ENCODE peak calls at places on chromosomes 2 and 18, in six cellular contexts. J is cardiac muscle cell, R is AG09309, S is right atrium auricular region, C is GM13977, P is cardiac fibroblast. M is an unnamed sample.

GRCh38 chr2:124804014-124804940 is 779.2 kb downstream of the CNTNAP5 start:
- DNase-seq in C (peak; percentile 34), P (peak; percentile 53), R (no peak), J (peak; percentile 73), S (no peak), M (no peak)

GRCh38 chr2:69012310-69013122 is 463 bp upstream of the ANTXR1 start:
- DNase-seq in P (no peak), J (peak; percentile 75), S (peak; percentile 72), C (peak; percentile 57), R (no peak), M (peak; percentile 90)

GRCh38 chr2:86194751-86195054 is 559 bp downstream of the IMMT start:
- DNase-seq in R (no peak), C (no peak), P (no peak), S (no peak), J (peak; percentile 97), M (no peak)

GRCh38 chr2:179861777-179862117 is 335 bp upstream of the ZNF385B start:
- DNase-seq in J (peak; percentile 32), R (no peak), C (no peak), S (no peak), P (peak; percentile 17), M (no peak)

GRCh38 chr18:45175505-45175904 is 439.8 kb upstream of the SLC14A2 start:
- DNase-seq in S (no peak), J (peak; percentile 40), R (no peak), P (no peak), C (no peak), M (no peak)

GRCh38 chr2:172693037-172693436 is 42.6 kb upstream of the RAPGEF4 start:
- DNase-seq in P (peak; percentile 96), S (peak; percentile 64), R (peak; percentile 98), C (no peak), J (no peak), M (peak; percentile 85)

GRCh38 chr18:44895176-44895798 is 214.6 kb downstream of the SETBP1 start:
- DNase-seq in S (no peak), R (peak; percentile 25), P (peak; percentile 70), C (peak; percentile 9), J (no peak), M (no peak)

GRCh38 chr2:9558948-9559381 is 3.3 kb upstream of the ADAM17 start:
- DNase-seq in P (peak; percentile 94), R (peak; percentile 93), S (no peak), J (no peak), C (no peak), M (no peak)

GRCh38 chr18:28837100-28837499 is 660.2 kb upstream of the CDH2 start:
- DNase-seq in P (no peak), R (no peak), C (no peak), S (no peak), J (no peak), M (no peak)

GRCh38 chr2:26346454-26347053 is at the start of gene ADGRF3:
- DNase-seq in C (peak; percentile 31), S (peak; percentile 66), R (no peak), P (peak; percentile 35), J (peak; percentile 68), M (no peak)

GRCh38 chr2:28949617-28950305 is 31.3 kb upstream of the TOGARAM2 start:
- DNase-seq in C (no peak), R (no peak), P (no peak), J (no peak), S (no peak), M (no peak)

GRCh38 chr2:108825736-108826135 is 39.2 kb downstream of the CCDC138 start:
- DNase-seq in J (no peak), R (no peak), P (peak; percentile 18), S (no peak), C (no peak), M (no peak)

GRCh38 chr2:219278655-219279150 is 463 bp upstream of the DNAJB2 start:
- DNase-seq in P (no peak), S (no peak), R (no peak), J (no peak), C (peak; percentile 43), M (no peak)

GRCh38 chr2:152466041-152466440 is 131.1 kb downstream of the FMNL2 start:
- DNase-seq in R (no peak), P (peak; percentile 44), J (no peak), C (no peak), S (no peak), M (no peak)
- TF ChIP-seq CTCF in R (no peak), P (no peak), J (no peak), C (no peak), S (no peak), M (no peak)

DNA sequence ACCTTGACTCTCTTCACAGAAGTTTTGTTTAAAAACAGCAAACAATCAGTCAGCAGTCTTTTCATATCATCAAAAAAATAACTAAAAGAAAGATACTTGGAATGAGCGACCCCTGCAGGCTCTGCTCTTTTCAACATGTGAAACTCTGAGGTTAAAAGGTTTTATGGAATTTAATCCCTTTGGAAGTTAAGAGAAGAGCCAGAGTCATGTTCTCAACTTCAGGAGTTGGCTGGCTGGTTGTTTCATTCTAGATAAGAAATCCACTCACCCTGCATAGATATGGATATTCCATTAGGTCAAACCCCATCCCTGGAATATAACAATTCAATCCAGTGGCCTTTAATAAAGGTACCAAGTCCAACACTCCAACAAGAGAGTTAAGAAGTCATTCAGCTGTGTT is 115.6 kb upstream of the RMDN2 start:
- DNase-seq in R (no peak), C (no peak), P (peak; percentile 73), J (peak; percentile 46), S (no peak), M (no peak)
- TF ChIP-seq CTCF in R (peak; percentile 62), C (peak; percentile 17), P (peak; percentile 65), J (peak; percentile 70), S (peak; percentile 37), M (peak; percentile 64)

GRCh38 chr18:57135705-57136104 is 11.2 kb upstream of the BOD1L2 start:
- DNase-seq in R (no peak), S (no peak), C (no peak), J (no peak), P (no peak), M (no peak)
- TF ChIP-seq CTCF in R (peak; percentile 12), S (no peak), C (no peak), J (no peak), P (peak; percentile 24), M (no peak)

GRCh38 chr2:166417669-166418068 is 41.9 kb upstream of the SCN9A start:
- DNase-seq in J (no peak), C (no peak), P (peak; percentile 32), R (no peak), S (no peak), M (no peak)
- TF ChIP-seq CTCF in J (peak; percentile 24), C (peak; percentile 28), P (no peak), R (no peak), S (no peak), M (peak; percentile 30)

DNA sequence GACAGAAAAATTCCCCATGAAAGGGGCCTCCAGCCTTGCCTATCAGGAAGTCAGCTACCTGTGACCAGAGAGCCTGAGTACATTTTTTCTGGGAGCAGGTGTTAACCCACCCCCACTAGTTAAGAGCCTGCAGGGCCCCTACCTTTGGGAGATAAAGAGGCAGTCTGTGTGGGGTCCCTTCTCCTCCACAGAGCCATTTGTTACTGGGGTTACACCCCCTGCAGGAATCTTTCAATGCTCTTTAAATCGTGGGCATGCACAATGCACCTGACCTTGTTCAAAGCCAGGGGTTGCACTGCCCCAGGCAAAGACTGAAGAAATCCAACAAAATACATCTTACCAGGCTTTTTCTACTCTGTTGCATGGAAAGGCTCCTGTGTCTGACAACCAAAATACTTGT is 15.7 kb upstream of the LYPD6 start:
- DNase-seq in J (peak; percentile 15), S (no peak), P (no peak), C (no peak), R (no peak), M (no peak)
- TF ChIP-seq CTCF in J (no peak), S (no peak), P (no peak), C (no peak), R (no peak), M (no peak)

GRCh38 chr2:96808176-96808837 is 7.8 kb upstream of the CNNM3 start:
- DNase-seq in C (no peak), P (no peak), R (no peak), J (no peak), S (no peak), M (no peak)

GRCh38 chr2:96810783-96811192 is 5.3 kb upstream of the CNNM3 start:
- DNase-seq in J (no peak), R (no peak), S (no peak), C (no peak), P (no peak), M (no peak)

GRCh38 chr2:96809216-96809882 is 6.7 kb upstream of the CNNM3 start:
- DNase-seq in C (no peak), R (no peak), S (no peak), P (no peak), J (no peak), M (no peak)

GRCh38 chr2:96811916-96812315 is 4.2 kb upstream of the CNNM3 start:
- DNase-seq in R (no peak), P (peak; percentile 54), S (peak; percentile 78), J (peak; percentile 58), C (no peak), M (no peak)

GRCh38 chr2:96809951-96810782 is 5.9 kb upstream of the CNNM3 start:
- DNase-seq in S (no peak), C (no peak), J (no peak), R (no peak), P (no peak), M (no peak)
- TF ChIP-seq CTCF in S (no peak), C (no peak), J (no peak), R (no peak), P (no peak), M (no peak)

GRCh38 chr2:65019010-65019409 is 29.8 kb downstream of the SLC1A4 start:
- DNase-seq in R (no peak), J (no peak), P (no peak), C (no peak), S (no peak), M (no peak)

GRCh38 chr2:65016789-65017188 is 27.6 kb downstream of the SLC1A4 start:
- DNase-seq in J (no peak), P (no peak), C (peak; percentile 66), S (no peak), R (no peak), M (no peak)

GRCh38 chr2:65015731-65016130 is 26.5 kb downstream of the SLC1A4 start:
- DNase-seq in P (no peak), C (no peak), R (no peak), J (no peak), S (no peak), M (no peak)

GRCh38 chr2:65018141-65018582 is 29.0 kb downstream of the SLC1A4 start:
- DNase-seq in S (no peak), J (no peak), R (no peak), P (no peak), C (no peak), M (no peak)

DNA sequence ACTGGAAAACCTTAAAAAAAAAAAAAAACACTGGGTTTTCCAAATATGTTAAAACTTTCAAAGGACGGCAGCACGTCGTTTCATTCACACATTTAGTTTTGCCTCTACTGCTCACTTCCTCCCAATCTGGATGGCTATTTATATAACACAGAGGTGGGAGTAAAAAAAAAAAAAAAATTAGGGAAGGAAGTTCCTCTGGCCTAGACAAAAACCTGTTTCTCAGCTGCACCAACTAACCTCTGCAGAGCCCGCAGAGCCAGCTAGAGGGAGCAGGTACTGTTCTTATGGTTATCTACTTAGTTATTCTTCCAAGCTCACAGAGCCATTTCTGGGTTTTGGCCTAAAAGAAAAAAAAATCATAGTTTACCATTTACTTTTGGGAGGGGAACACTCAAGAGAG is 28.1 kb downstream of the SLC1A4 start:
- DNase-seq in S (no peak), P (no peak), C (peak; percentile 36), R (no peak), J (peak; percentile 35), M (no peak)
- TF ChIP-seq CTCF in S (no peak), P (no peak), C (peak; percentile 51), R (no peak), J (peak; percentile 16), M (peak; percentile 42)

GRCh38 chr2:233772583-233772982 is 5.5 kb upstream of the MROH2A start:
- DNase-seq in R (no peak), C (no peak), J (no peak), P (peak; percentile 36), S (no peak), M (no peak)
- TF ChIP-seq CTCF in R (no peak), C (no peak), J (no peak), P (no peak), S (no peak), M (no peak)